ENCODE peak calls at places on chromosomes 5 and 9, in seven cellular contexts. G is neural progenitor cell, V is ovary, M is A549, N is PC-3, K is heart left ventricle, H is neural crest cell. T is an unnamed sample.

GRCh38 chr5:73507062-73507461 is 8.8 kb downstream of the BTF3 start:
- DNase-seq in G (no peak), V (no peak), M (no peak), N (no peak), K (no peak), H (no peak), T (no peak)

GRCh38 chr5:150458819-150459557 is 9.4 kb upstream of the RPS14 start:
- DNase-seq in G (peak), V (peak), M (peak), N (peak), K (peak), H (peak), T (no peak)

GRCh38 chr5:18465833-18466681 is 831.8 kb downstream of the TAF11L14 start:
- DNase-seq in G (peak), V (no peak), M (peak), N (peak), K (no peak), H (peak), T (no peak)

GRCh38 chr9:132663120-132663519 is 6.7 kb downstream of the DDX31 start:
- DNase-seq in G (peak), V (no peak), M (no peak), N (no peak), K (no peak), H (no peak), T (no peak)

GRCh38 chr5:173630724-173631365 is 14.4 kb upstream of the BOD1 start:
- DNase-seq in G (no peak), V (no peak), M (no peak), N (no peak), K (no peak), H (no peak), T (no peak)

GRCh38 chr9:138118601-138119071 is 241.1 kb downstream of the CACNA1B start:
- DNase-seq in G (no peak), V (no peak), M (no peak), N (no peak), K (peak), H (no peak), T (no peak)

GRCh38 chr5:149551227-149552037 is at the start of gene CSNK1A1:
- DNase-seq in G (peak), V (peak), M (peak), N (peak), K (peak), H (peak), T (peak)

GRCh38 chr5:116571568-116572321 is 2.9 kb downstream of the SEMA6A start:
- DNase-seq in G (peak), V (no peak), M (peak), N (no peak), K (no peak), H (no peak), T (no peak)

GRCh38 chr9:70113403-70114022 is 69.9 kb downstream of the MAMDC2 start:
- DNase-seq in G (peak), V (peak), M (peak), N (peak), K (peak), H (peak), T (no peak)

GRCh38 chr5:127656825-127657224 is 7.9 kb downstream of the CTXN3 start:
- DNase-seq in G (no peak), V (no peak), M (no peak), N (no peak), K (no peak), H (no peak), T (no peak)

GRCh38 chr5:77798448-77798847 is 22.3 kb upstream of the TBCA start:
- DNase-seq in G (no peak), V (no peak), M (no peak), N (no peak), K (no peak), H (no peak), T (no peak)

GRCh38 chr9:132511191-132511999 is 71.0 kb upstream of the BARHL1 start:
- DNase-seq in G (no peak), V (no peak), M (no peak), N (no peak), K (no peak), H (no peak), T (no peak)

GRCh38 chr5:153043876-153044275 is 446.6 kb upstream of the GRIA1 start:
- DNase-seq in G (no peak), V (no peak), M (no peak), N (no peak), K (no peak), H (no peak), T (no peak)

GRCh38 chr5:136399512-136399911 is 34.2 kb upstream of the TRPC7 start:
- DNase-seq in G (peak), V (no peak), M (no peak), N (no peak), K (no peak), H (no peak), T (no peak)

GRCh38 chr5:136396886-136397285 is 31.5 kb upstream of the TRPC7 start:
- DNase-seq in G (no peak), V (no peak), M (no peak), N (no peak), K (no peak), H (no peak), T (no peak)
- TF ChIP-seq CTCF in G (no peak), V (no peak), M (no peak), N (no peak), K (no peak), H (no peak), T (no peak)

GRCh38 chr9:95085861-95086563 is 231.5 kb downstream of the FANCC start:
- DNase-seq in G (no peak), V (no peak), M (no peak), N (no peak), K (no peak), H (no peak), T (no peak)

GRCh38 chr9:95086564-95086955 is 230.9 kb downstream of the FANCC start:
- DNase-seq in G (peak), V (no peak), M (no peak), N (no peak), K (no peak), H (no peak), T (no peak)

GRCh38 chr9:95088421-95089161 is 228.9 kb downstream of the FANCC start:
- DNase-seq in G (peak), V (no peak), M (no peak), N (no peak), K (no peak), H (no peak), T (no peak)

GRCh38 chr9:95089257-95089873 is 228.1 kb downstream of the FANCC start:
- DNase-seq in G (no peak), V (no peak), M (peak), N (no peak), K (no peak), H (no peak), T (no peak)

DNA sequence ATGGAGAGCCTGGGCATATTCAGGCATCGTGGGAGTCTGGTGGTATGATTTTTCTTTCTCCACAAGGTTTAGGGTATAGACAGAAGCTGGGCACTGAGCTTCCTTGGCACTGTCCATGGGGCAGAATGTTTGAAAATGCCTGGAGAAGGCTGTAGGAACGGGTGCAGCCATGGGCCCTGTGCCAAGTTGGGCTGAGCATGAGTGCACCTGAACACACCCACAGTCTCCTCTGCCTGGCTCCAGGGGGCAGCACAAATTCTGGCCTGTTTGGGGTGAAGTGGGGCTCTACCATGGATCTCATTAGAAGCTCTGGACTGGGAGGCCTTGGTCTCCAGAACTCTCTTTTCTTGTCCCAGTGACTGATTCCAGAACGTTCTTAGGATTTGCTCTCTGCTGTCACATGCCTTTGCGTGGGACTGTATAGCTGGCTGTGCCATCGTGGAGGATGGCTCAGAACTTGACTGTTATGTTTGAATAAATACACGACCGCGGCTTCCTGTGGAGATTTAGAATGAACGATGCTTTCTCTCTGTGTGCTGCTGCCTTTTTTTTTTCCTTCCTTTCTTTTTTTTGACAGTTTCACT is 229.8 kb downstream of the FANCC start:
- DNase-seq in G (no peak), V (no peak), M (peak), N (peak), K (no peak), H (no peak), T (no peak)
- TF ChIP-seq CTCF in G (no peak), V (no peak), M (peak), N (peak), K (peak), H (no peak), T (peak)

DNA sequence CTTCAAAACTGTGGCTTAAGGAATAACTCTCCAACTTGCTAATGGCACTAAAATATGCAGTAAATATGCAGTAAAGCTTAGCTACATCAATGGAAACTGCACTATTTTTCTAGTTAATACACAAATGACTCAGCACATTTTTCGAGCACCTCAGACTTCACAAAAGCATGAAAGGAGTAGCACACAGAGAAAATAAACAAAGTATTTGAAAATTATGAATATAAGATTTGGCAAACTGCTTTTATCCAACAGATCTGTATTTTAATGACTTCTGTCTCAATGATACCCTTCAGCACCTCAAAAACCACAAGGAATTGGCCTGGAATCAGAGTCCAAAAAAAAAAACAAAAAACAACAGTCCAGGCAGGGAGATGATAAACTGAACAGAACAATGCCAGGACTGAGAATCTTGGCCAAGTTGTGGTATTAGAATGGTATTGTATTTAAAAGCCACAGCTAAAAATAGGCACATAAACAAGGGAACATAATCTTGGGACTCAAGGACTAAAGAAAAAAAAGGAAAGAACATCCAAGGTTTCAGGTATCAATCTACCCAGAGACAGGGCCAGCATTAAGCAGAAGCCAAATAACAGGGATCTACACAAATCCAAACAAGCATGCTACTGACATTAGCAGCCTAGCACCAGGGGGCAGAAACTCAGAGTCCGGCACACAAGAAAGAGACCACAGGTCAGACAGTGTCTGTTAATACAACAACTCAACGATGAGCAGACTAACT is 21.4 kb downstream of the TMEM245 start:
- DNase-seq in G (peak), V (no peak), M (peak), N (peak), K (no peak), H (no peak), T (peak)
- TF ChIP-seq CTCF in G (peak), V (peak), M (peak), N (peak), K (peak), H (peak), T (peak)

DNA sequence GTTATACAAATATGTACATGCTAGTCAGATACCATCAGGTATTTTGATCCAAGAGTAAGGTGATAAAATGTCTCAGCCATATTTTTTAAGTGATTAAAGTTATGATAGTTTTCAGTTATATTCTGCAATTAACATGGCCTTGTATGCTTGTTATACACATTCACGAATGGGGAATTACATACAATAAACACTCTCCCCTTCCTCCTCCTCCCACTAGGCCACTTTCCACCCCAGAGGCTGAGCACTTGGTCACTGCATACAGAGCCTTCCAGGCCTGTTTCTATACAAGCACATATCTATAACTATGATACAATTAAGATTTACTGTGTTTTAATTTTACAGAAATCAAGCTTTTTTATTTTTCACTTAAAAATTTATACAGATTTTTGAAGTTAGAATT is 104.7 kb upstream of the PIK3R1 start:
- DNase-seq in G (no peak), V (no peak), M (no peak), N (no peak), K (no peak), H (no peak), T (no peak)
- TF ChIP-seq CTCF in G (no peak), V (no peak), M (no peak), N (no peak), K (no peak), H (no peak), T (no peak)

GRCh38 chr9:127805620-127806019 is 2.9 kb downstream of the FPGS start:
- DNase-seq in G (peak), V (no peak), M (peak), N (no peak), K (no peak), H (peak), T (no peak)
- TF ChIP-seq CTCF in G (peak), V (no peak), M (peak), N (peak), K (peak), H (peak), T (peak)

T was measured in BJ.